ENCODE peak calls at places on chromosomes 13 and 19, in eight cellular contexts. One of them, this sample, is unnamed.

GRCh38 chr13:114296902-114297301 is 15.5 kb downstream of the UPF3A start:
- DNase-seq in GM20000: no peak
- DNase-seq in GM23338: no peak
- DNase-seq in PC-9: no peak
- DNase-seq in nephron progenitor cell: no peak
- DNase-seq in tibial nerve: no peak
- DNase-seq in AG04449: no peak
- DNase-seq in GM10248: no peak
- DNase-seq in this sample: no peak

GRCh38 chr19:12733369-12733896 is 1.1 kb downstream of the TRIR start:
- DNase-seq in GM20000: peak
- DNase-seq in GM23338: peak
- DNase-seq in PC-9: no peak
- DNase-seq in nephron progenitor cell: no peak
- DNase-seq in tibial nerve: no peak
- DNase-seq in AG04449: no peak
- DNase-seq in GM10248: peak
- DNase-seq in this sample: peak

GRCh38 chr19:45901432-45901903 is 945 bp downstream of the MYPOP start:
- DNase-seq in GM20000: peak
- DNase-seq in GM23338: peak
- DNase-seq in PC-9: no peak
- DNase-seq in nephron progenitor cell: peak
- DNase-seq in tibial nerve: no peak
- DNase-seq in AG04449: no peak
- DNase-seq in GM10248: no peak
- DNase-seq in this sample: peak

GRCh38 chr13:113275387-113275786 is 21.7 kb upstream of the LAMP1 start:
- DNase-seq in GM20000: peak
- DNase-seq in GM23338: peak
- DNase-seq in PC-9: peak
- DNase-seq in nephron progenitor cell: peak
- DNase-seq in tibial nerve: no peak
- DNase-seq in AG04449: no peak
- DNase-seq in GM10248: no peak
- DNase-seq in this sample: peak

GRCh38 chr19:40750035-40750284 is 317 bp downstream of the ACTMAP start:
- DNase-seq in GM20000: no peak
- DNase-seq in GM23338: no peak
- DNase-seq in PC-9: no peak
- DNase-seq in nephron progenitor cell: no peak
- DNase-seq in tibial nerve: no peak
- DNase-seq in AG04449: no peak
- DNase-seq in GM10248: no peak
- DNase-seq in this sample: no peak

GRCh38 chr13:83824120-83824519 is 58.2 kb downstream of the SLITRK1 start:
- DNase-seq in GM20000: no peak
- DNase-seq in GM23338: no peak
- DNase-seq in PC-9: no peak
- DNase-seq in nephron progenitor cell: no peak
- DNase-seq in tibial nerve: no peak
- DNase-seq in AG04449: no peak
- DNase-seq in GM10248: no peak
- DNase-seq in this sample: no peak

GRCh38 chr13:112174476-112175110 is 107.6 kb downstream of the SOX1 start:
- DNase-seq in GM20000: no peak
- DNase-seq in GM23338: no peak
- DNase-seq in PC-9: no peak
- DNase-seq in nephron progenitor cell: no peak
- DNase-seq in tibial nerve: no peak
- DNase-seq in AG04449: no peak
- DNase-seq in GM10248: no peak
- DNase-seq in this sample: peak

GRCh38 chr13:41139296-41139966 is 6.8 kb upstream of the KBTBD6 start:
- DNase-seq in GM20000: no peak
- DNase-seq in GM23338: no peak
- DNase-seq in PC-9: no peak
- DNase-seq in nephron progenitor cell: no peak
- DNase-seq in tibial nerve: no peak
- DNase-seq in AG04449: no peak
- DNase-seq in GM10248: no peak
- DNase-seq in this sample: no peak

GRCh38 chr19:31350693-31351211 is 1.5 kb upstream of the TSHZ3 start:
- DNase-seq in GM20000: peak
- DNase-seq in GM23338: peak
- DNase-seq in PC-9: no peak
- DNase-seq in nephron progenitor cell: peak
- DNase-seq in tibial nerve: no peak
- DNase-seq in AG04449: no peak
- DNase-seq in GM10248: no peak
- DNase-seq in this sample: no peak

GRCh38 chr19:19209372-19209771 is 2.4 kb upstream of the NCAN start:
- DNase-seq in GM20000: peak
- DNase-seq in GM23338: no peak
- DNase-seq in PC-9: no peak
- DNase-seq in nephron progenitor cell: no peak
- DNase-seq in tibial nerve: no peak
- DNase-seq in AG04449: no peak
- DNase-seq in GM10248: no peak
- DNase-seq in this sample: no peak

DNA sequence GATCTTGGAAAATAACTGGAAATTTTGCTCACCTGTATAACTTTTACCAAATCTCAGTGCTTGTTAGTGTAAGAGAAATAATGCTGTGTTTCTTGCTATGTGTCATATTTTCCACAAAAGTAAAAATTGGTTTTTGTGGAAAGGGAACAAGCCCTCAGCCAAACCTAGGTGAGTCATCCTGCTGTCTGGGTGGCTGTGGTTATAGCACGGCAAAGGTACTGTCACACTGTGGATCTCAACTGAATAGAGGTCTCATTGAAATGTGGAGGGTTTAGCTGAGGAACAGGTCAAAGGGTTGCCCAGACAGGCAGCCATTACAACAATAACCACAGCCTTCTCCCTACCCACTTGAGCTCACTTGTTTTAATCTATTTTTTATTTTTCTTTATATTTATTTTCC is 338.8 kb upstream of the DACH1 start:
- DNase-seq in GM20000: no peak
- DNase-seq in GM23338: no peak
- DNase-seq in PC-9: no peak
- DNase-seq in nephron progenitor cell: no peak
- DNase-seq in tibial nerve: no peak
- DNase-seq in AG04449: no peak
- DNase-seq in GM10248: no peak
- DNase-seq in this sample: no peak
- TF ChIP-seq CTCF in GM20000: no peak
- TF ChIP-seq CTCF in GM23338: no peak
- TF ChIP-seq CTCF in PC-9: no peak
- TF ChIP-seq CTCF in nephron progenitor cell: no peak
- TF ChIP-seq CTCF in tibial nerve: no peak
- TF ChIP-seq CTCF in AG04449: no peak
- TF ChIP-seq CTCF in GM10248: no peak
- TF ChIP-seq CTCF in this sample: no peak

GRCh38 chr13:73141292-73141771 is 82.5 kb downstream of the KLF5 start:
- DNase-seq in GM20000: no peak
- DNase-seq in GM23338: no peak
- DNase-seq in PC-9: no peak
- DNase-seq in nephron progenitor cell: no peak
- DNase-seq in tibial nerve: no peak
- DNase-seq in AG04449: no peak
- DNase-seq in GM10248: no peak
- DNase-seq in this sample: no peak
- TF ChIP-seq CTCF in GM20000: no peak
- TF ChIP-seq CTCF in GM23338: no peak
- TF ChIP-seq CTCF in PC-9: no peak
- TF ChIP-seq CTCF in nephron progenitor cell: no peak
- TF ChIP-seq CTCF in tibial nerve: no peak
- TF ChIP-seq CTCF in AG04449: no peak
- TF ChIP-seq CTCF in GM10248: no peak
- TF ChIP-seq CTCF in this sample: no peak

DNA sequence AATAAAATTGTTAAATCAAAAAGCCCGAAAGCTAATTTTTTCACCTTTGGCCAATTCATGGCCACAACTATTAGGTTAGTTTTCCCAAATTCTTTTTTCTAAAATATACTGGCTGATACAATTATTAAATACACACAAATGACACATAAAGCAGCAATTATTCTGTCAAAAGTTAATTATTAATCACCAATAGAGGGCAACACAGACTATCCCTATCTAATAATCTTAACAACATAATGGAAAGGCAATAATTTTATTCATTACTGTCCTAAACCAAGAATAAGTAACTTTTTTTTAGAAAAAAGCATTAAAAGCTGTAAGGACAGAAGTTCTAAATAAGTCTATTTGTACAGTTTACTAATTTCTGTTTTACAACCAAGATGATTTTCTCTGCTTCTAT is 51.7 kb downstream of the KATNAL1 start:
- DNase-seq in GM20000: no peak
- DNase-seq in GM23338: no peak
- DNase-seq in PC-9: no peak
- DNase-seq in nephron progenitor cell: no peak
- DNase-seq in tibial nerve: no peak
- DNase-seq in AG04449: no peak
- DNase-seq in GM10248: no peak
- DNase-seq in this sample: no peak
- TF ChIP-seq CTCF in GM20000: no peak
- TF ChIP-seq CTCF in GM23338: no peak
- TF ChIP-seq CTCF in PC-9: peak
- TF ChIP-seq CTCF in nephron progenitor cell: no peak
- TF ChIP-seq CTCF in tibial nerve: no peak
- TF ChIP-seq CTCF in AG04449: no peak
- TF ChIP-seq CTCF in GM10248: no peak
- TF ChIP-seq CTCF in this sample: no peak

GRCh38 chr19:51327066-51327985 is 14.6 kb downstream of the VSIG10L start:
- DNase-seq in GM20000: peak
- DNase-seq in GM23338: peak
- DNase-seq in PC-9: no peak
- DNase-seq in nephron progenitor cell: peak
- DNase-seq in tibial nerve: no peak
- DNase-seq in AG04449: no peak
- DNase-seq in GM10248: peak
- DNase-seq in this sample: no peak
- TF ChIP-seq CTCF in GM20000: peak
- TF ChIP-seq CTCF in GM23338: peak
- TF ChIP-seq CTCF in PC-9: no peak
- TF ChIP-seq CTCF in nephron progenitor cell: no peak
- TF ChIP-seq CTCF in tibial nerve: no peak
- TF ChIP-seq CTCF in AG04449: peak
- TF ChIP-seq CTCF in GM10248: peak
- TF ChIP-seq CTCF in this sample: no peak

GRCh38 chr13:108342369-108343289 is 73.1 kb downstream of the TNFSF13B start:
- DNase-seq in GM20000: peak
- DNase-seq in GM23338: peak
- DNase-seq in PC-9: no peak
- DNase-seq in nephron progenitor cell: no peak
- DNase-seq in tibial nerve: no peak
- DNase-seq in AG04449: no peak
- DNase-seq in GM10248: peak
- DNase-seq in this sample: no peak
- TF ChIP-seq CTCF in GM20000: no peak
- TF ChIP-seq CTCF in GM23338: peak
- TF ChIP-seq CTCF in PC-9: peak
- TF ChIP-seq CTCF in nephron progenitor cell: peak
- TF ChIP-seq CTCF in tibial nerve: peak
- TF ChIP-seq CTCF in AG04449: peak
- TF ChIP-seq CTCF in GM10248: no peak
- TF ChIP-seq CTCF in this sample: peak

GRCh38 chr13:22103046-22103445 is 432.2 kb downstream of the FGF9 start:
- DNase-seq in GM20000: no peak
- DNase-seq in GM23338: peak
- DNase-seq in PC-9: no peak
- DNase-seq in nephron progenitor cell: no peak
- DNase-seq in tibial nerve: no peak
- DNase-seq in AG04449: no peak
- DNase-seq in GM10248: no peak
- DNase-seq in this sample: peak
- TF ChIP-seq CTCF in GM20000: no peak
- TF ChIP-seq CTCF in GM23338: no peak
- TF ChIP-seq CTCF in PC-9: no peak
- TF ChIP-seq CTCF in nephron progenitor cell: no peak
- TF ChIP-seq CTCF in tibial nerve: no peak
- TF ChIP-seq CTCF in AG04449: no peak
- TF ChIP-seq CTCF in GM10248: peak
- TF ChIP-seq CTCF in this sample: no peak

DNA sequence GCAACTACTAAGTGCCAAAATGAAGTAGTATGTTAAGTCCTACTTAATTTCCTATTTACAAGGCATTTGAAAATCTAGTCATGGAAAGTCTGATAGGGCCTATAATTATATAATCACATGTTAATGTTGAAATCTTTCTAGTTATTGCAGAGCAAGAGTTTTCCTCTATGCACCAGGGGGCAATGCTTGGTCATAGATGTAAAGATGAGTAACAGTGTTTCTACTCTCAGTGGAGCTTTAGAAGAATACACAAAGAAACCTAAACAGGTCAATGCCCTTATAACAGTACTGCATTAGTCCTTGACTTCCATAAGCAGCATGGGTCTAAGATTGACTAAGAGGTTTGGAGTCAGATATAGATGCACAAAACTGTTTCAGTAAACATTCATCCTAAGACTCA is 218.7 kb downstream of the KCTD12 start:
- DNase-seq in GM20000: no peak
- DNase-seq in GM23338: no peak
- DNase-seq in PC-9: no peak
- DNase-seq in nephron progenitor cell: no peak
- DNase-seq in tibial nerve: no peak
- DNase-seq in AG04449: peak
- DNase-seq in GM10248: no peak
- DNase-seq in this sample: no peak
- TF ChIP-seq CTCF in GM20000: no peak
- TF ChIP-seq CTCF in GM23338: peak
- TF ChIP-seq CTCF in PC-9: no peak
- TF ChIP-seq CTCF in nephron progenitor cell: no peak
- TF ChIP-seq CTCF in tibial nerve: peak
- TF ChIP-seq CTCF in AG04449: peak
- TF ChIP-seq CTCF in GM10248: peak
- TF ChIP-seq CTCF in this sample: peak

DNA sequence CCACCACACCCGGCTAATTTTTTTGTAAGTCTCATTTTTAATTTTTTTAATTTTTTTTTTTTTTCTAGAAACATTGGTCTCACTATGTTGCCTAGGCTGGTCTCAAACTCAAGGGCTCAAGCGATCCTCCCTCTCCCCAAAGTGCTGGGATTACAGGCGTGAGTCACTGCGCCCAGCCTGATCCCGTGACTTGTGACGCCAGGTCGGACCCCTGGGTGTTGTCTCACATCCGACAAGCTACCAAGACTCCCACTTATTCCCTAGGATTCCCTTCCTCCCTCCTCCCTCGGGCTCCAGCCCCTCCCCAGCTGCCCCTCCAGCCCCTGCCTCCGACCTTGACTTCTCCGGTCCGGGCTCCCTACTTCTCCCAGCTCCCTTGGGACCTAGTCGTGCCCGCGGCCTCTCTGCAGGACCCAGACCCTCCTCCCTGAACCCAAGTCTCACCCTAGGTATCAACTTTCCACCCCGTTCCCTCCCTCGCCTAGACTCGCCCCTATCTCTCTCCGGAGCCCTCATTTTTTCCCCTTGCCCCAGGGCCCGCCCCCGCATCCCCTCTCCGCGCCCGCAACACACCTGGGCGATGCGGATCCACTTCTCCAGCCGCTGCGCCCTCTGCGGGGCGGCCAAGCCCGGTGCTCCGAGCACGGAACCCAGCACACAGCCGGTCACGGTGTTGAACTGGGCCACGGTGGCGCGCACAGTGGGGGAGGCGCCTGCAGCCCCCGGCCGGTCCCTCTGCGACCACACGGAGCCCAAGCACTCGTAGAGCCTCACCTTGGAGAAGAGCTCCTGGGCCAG is 13.1 kb downstream of the RGL3 start:
- DNase-seq in GM20000: peak
- DNase-seq in GM23338: peak
- DNase-seq in PC-9: no peak
- DNase-seq in nephron progenitor cell: peak
- DNase-seq in tibial nerve: no peak
- DNase-seq in AG04449: no peak
- DNase-seq in GM10248: no peak
- DNase-seq in this sample: no peak
- TF ChIP-seq CTCF in GM20000: peak
- TF ChIP-seq CTCF in GM23338: peak
- TF ChIP-seq CTCF in PC-9: no peak
- TF ChIP-seq CTCF in nephron progenitor cell: no peak
- TF ChIP-seq CTCF in tibial nerve: peak
- TF ChIP-seq CTCF in AG04449: peak
- TF ChIP-seq CTCF in GM10248: peak
- TF ChIP-seq CTCF in this sample: no peak